ENCODE peak calls at places on chromosomes 2 and 18, in eight cellular contexts. One of them, this sample, is unnamed.

GRCh38 chr2:172446524-172447063 is 19.2 kb downstream of the ITGA6 start:
- DNase-seq in left lung: no peak
- DNase-seq in IMR-90: no peak
- DNase-seq in stimulated activated CD4-positive, alpha-beta T cell treated with anti-CD3 and anti-CD28 coated beads, Interleukin-1b, Interleukin-23, amount 100 ng/mL, for 1 hour: no peak
- DNase-seq in nephron progenitor cell: no peak
- DNase-seq in NCI-H1417 treated with DMSO at 0.1 percent for 48 hours: no peak
- DNase-seq in activated T-helper 1 cell treated with anti-CD3 and anti-CD28 coated beads, Interleukin-2, amount 50 U/mL, for 16 hours: no peak
- DNase-seq in T-helper 9 cell: no peak
- DNase-seq in this sample: no peak

GRCh38 chr2:113208995-113209868 is 35.5 kb downstream of the PSD4 start:
- DNase-seq in left lung: no peak
- DNase-seq in NCI-H1417 treated with DMSO at 0.1 percent for 48 hours: no peak
- DNase-seq in stimulated activated CD4-positive, alpha-beta T cell treated with anti-CD3 and anti-CD28 coated beads, Interleukin-1b, Interleukin-23, amount 100 ng/mL, for 1 hour: no peak
- DNase-seq in T-helper 9 cell: no peak
- DNase-seq in activated T-helper 1 cell treated with anti-CD3 and anti-CD28 coated beads, Interleukin-2, amount 50 U/mL, for 16 hours: no peak
- DNase-seq in nephron progenitor cell: no peak
- DNase-seq in IMR-90: peak; percentile 65
- DNase-seq in this sample: peak; percentile 71

GRCh38 chr2:42182654-42183308 is 13.6 kb downstream of the EML4 start:
- DNase-seq in activated T-helper 1 cell treated with anti-CD3 and anti-CD28 coated beads, Interleukin-2, amount 50 U/mL, for 16 hours: no peak
- DNase-seq in nephron progenitor cell: no peak
- DNase-seq in IMR-90: no peak
- DNase-seq in T-helper 9 cell: no peak
- DNase-seq in NCI-H1417 treated with DMSO at 0.1 percent for 48 hours: no peak
- DNase-seq in stimulated activated CD4-positive, alpha-beta T cell treated with anti-CD3 and anti-CD28 coated beads, Interleukin-1b, Interleukin-23, amount 100 ng/mL, for 1 hour: no peak
- DNase-seq in left lung: no peak
- DNase-seq in this sample: no peak

GRCh38 chr2:71253476-71253875 is 26.6 kb upstream of the PAIP2B start:
- DNase-seq in nephron progenitor cell: no peak
- DNase-seq in NCI-H1417 treated with DMSO at 0.1 percent for 48 hours: no peak
- DNase-seq in T-helper 9 cell: no peak
- DNase-seq in activated T-helper 1 cell treated with anti-CD3 and anti-CD28 coated beads, Interleukin-2, amount 50 U/mL, for 16 hours: no peak
- DNase-seq in left lung: no peak
- DNase-seq in stimulated activated CD4-positive, alpha-beta T cell treated with anti-CD3 and anti-CD28 coated beads, Interleukin-1b, Interleukin-23, amount 100 ng/mL, for 1 hour: no peak
- DNase-seq in IMR-90: no peak
- DNase-seq in this sample: no peak

GRCh38 chr2:216375288-216375687 is 3.0 kb upstream of the MARCHF4 start:
- DNase-seq in stimulated activated CD4-positive, alpha-beta T cell treated with anti-CD3 and anti-CD28 coated beads, Interleukin-1b, Interleukin-23, amount 100 ng/mL, for 1 hour: no peak
- DNase-seq in NCI-H1417 treated with DMSO at 0.1 percent for 48 hours: no peak
- DNase-seq in T-helper 9 cell: no peak
- DNase-seq in activated T-helper 1 cell treated with anti-CD3 and anti-CD28 coated beads, Interleukin-2, amount 50 U/mL, for 16 hours: no peak
- DNase-seq in nephron progenitor cell: no peak
- DNase-seq in IMR-90: no peak
- DNase-seq in left lung: no peak
- DNase-seq in this sample: no peak

GRCh38 chr18:76212958-76213357 is 282.1 kb downstream of the ZNF516 start:
- DNase-seq in left lung: no peak
- DNase-seq in NCI-H1417 treated with DMSO at 0.1 percent for 48 hours: peak; percentile 92
- DNase-seq in nephron progenitor cell: no peak
- DNase-seq in activated T-helper 1 cell treated with anti-CD3 and anti-CD28 coated beads, Interleukin-2, amount 50 U/mL, for 16 hours: no peak
- DNase-seq in T-helper 9 cell: no peak
- DNase-seq in IMR-90: no peak
- DNase-seq in stimulated activated CD4-positive, alpha-beta T cell treated with anti-CD3 and anti-CD28 coated beads, Interleukin-1b, Interleukin-23, amount 100 ng/mL, for 1 hour: no peak
- DNase-seq in this sample: no peak

GRCh38 chr2:25833566-25833965 is 44.7 kb downstream of the ASXL2 start:
- DNase-seq in IMR-90: peak; percentile 13
- DNase-seq in NCI-H1417 treated with DMSO at 0.1 percent for 48 hours: no peak
- DNase-seq in T-helper 9 cell: no peak
- DNase-seq in left lung: no peak
- DNase-seq in nephron progenitor cell: no peak
- DNase-seq in stimulated activated CD4-positive, alpha-beta T cell treated with anti-CD3 and anti-CD28 coated beads, Interleukin-1b, Interleukin-23, amount 100 ng/mL, for 1 hour: no peak
- DNase-seq in activated T-helper 1 cell treated with anti-CD3 and anti-CD28 coated beads, Interleukin-2, amount 50 U/mL, for 16 hours: no peak
- DNase-seq in this sample: no peak

GRCh38 chr18:10038268-10038667 is 124.5 kb downstream of the VAPA start:
- DNase-seq in NCI-H1417 treated with DMSO at 0.1 percent for 48 hours: no peak
- DNase-seq in activated T-helper 1 cell treated with anti-CD3 and anti-CD28 coated beads, Interleukin-2, amount 50 U/mL, for 16 hours: no peak
- DNase-seq in T-helper 9 cell: no peak
- DNase-seq in stimulated activated CD4-positive, alpha-beta T cell treated with anti-CD3 and anti-CD28 coated beads, Interleukin-1b, Interleukin-23, amount 100 ng/mL, for 1 hour: no peak
- DNase-seq in IMR-90: no peak
- DNase-seq in nephron progenitor cell: no peak
- DNase-seq in left lung: no peak
- DNase-seq in this sample: no peak

GRCh38 chr18:60383865-60384264 is 11.3 kb upstream of the MC4R start:
- DNase-seq in left lung: no peak
- DNase-seq in NCI-H1417 treated with DMSO at 0.1 percent for 48 hours: no peak
- DNase-seq in nephron progenitor cell: no peak
- DNase-seq in IMR-90: no peak
- DNase-seq in T-helper 9 cell: no peak
- DNase-seq in activated T-helper 1 cell treated with anti-CD3 and anti-CD28 coated beads, Interleukin-2, amount 50 U/mL, for 16 hours: no peak
- DNase-seq in stimulated activated CD4-positive, alpha-beta T cell treated with anti-CD3 and anti-CD28 coated beads, Interleukin-1b, Interleukin-23, amount 100 ng/mL, for 1 hour: no peak
- DNase-seq in this sample: no peak

GRCh38 chr2:12587729-12588522 is 128.8 kb upstream of the TRIB2 start:
- DNase-seq in stimulated activated CD4-positive, alpha-beta T cell treated with anti-CD3 and anti-CD28 coated beads, Interleukin-1b, Interleukin-23, amount 100 ng/mL, for 1 hour: no peak
- DNase-seq in left lung: no peak
- DNase-seq in NCI-H1417 treated with DMSO at 0.1 percent for 48 hours: no peak
- DNase-seq in IMR-90: peak; percentile 96
- DNase-seq in nephron progenitor cell: no peak
- DNase-seq in activated T-helper 1 cell treated with anti-CD3 and anti-CD28 coated beads, Interleukin-2, amount 50 U/mL, for 16 hours: no peak
- DNase-seq in T-helper 9 cell: no peak
- DNase-seq in this sample: peak; percentile 81

GRCh38 chr2:183283176-183283575 is 158.9 kb downstream of the NUP35 start:
- DNase-seq in activated T-helper 1 cell treated with anti-CD3 and anti-CD28 coated beads, Interleukin-2, amount 50 U/mL, for 16 hours: no peak
- DNase-seq in left lung: no peak
- DNase-seq in nephron progenitor cell: no peak
- DNase-seq in stimulated activated CD4-positive, alpha-beta T cell treated with anti-CD3 and anti-CD28 coated beads, Interleukin-1b, Interleukin-23, amount 100 ng/mL, for 1 hour: no peak
- DNase-seq in T-helper 9 cell: no peak
- DNase-seq in NCI-H1417 treated with DMSO at 0.1 percent for 48 hours: no peak
- DNase-seq in IMR-90: no peak
- DNase-seq in this sample: no peak

GRCh38 chr2:70469435-70469834 is 84.2 kb downstream of the TGFA start:
- DNase-seq in IMR-90: no peak
- DNase-seq in NCI-H1417 treated with DMSO at 0.1 percent for 48 hours: no peak
- DNase-seq in nephron progenitor cell: no peak
- DNase-seq in left lung: no peak
- DNase-seq in activated T-helper 1 cell treated with anti-CD3 and anti-CD28 coated beads, Interleukin-2, amount 50 U/mL, for 16 hours: no peak
- DNase-seq in T-helper 9 cell: no peak
- DNase-seq in stimulated activated CD4-positive, alpha-beta T cell treated with anti-CD3 and anti-CD28 coated beads, Interleukin-1b, Interleukin-23, amount 100 ng/mL, for 1 hour: no peak
- DNase-seq in this sample: no peak

GRCh38 chr2:113700186-113700841 is 56.1 kb downstream of the SLC35F5 start:
- DNase-seq in stimulated activated CD4-positive, alpha-beta T cell treated with anti-CD3 and anti-CD28 coated beads, Interleukin-1b, Interleukin-23, amount 100 ng/mL, for 1 hour: no peak
- DNase-seq in NCI-H1417 treated with DMSO at 0.1 percent for 48 hours: no peak
- DNase-seq in left lung: no peak
- DNase-seq in IMR-90: peak; percentile 15
- DNase-seq in activated T-helper 1 cell treated with anti-CD3 and anti-CD28 coated beads, Interleukin-2, amount 50 U/mL, for 16 hours: no peak
- DNase-seq in nephron progenitor cell: no peak
- DNase-seq in T-helper 9 cell: peak; percentile 6
- DNase-seq in this sample: peak; percentile 80

GRCh38 chr2:177783835-177784448 is 288.6 kb downstream of the PDE11A start:
- DNase-seq in activated T-helper 1 cell treated with anti-CD3 and anti-CD28 coated beads, Interleukin-2, amount 50 U/mL, for 16 hours: no peak
- DNase-seq in NCI-H1417 treated with DMSO at 0.1 percent for 48 hours: no peak
- DNase-seq in IMR-90: peak; percentile 51
- DNase-seq in nephron progenitor cell: no peak
- DNase-seq in T-helper 9 cell: no peak
- DNase-seq in left lung: no peak
- DNase-seq in stimulated activated CD4-positive, alpha-beta T cell treated with anti-CD3 and anti-CD28 coated beads, Interleukin-1b, Interleukin-23, amount 100 ng/mL, for 1 hour: no peak
- DNase-seq in this sample: peak; percentile 47